ENCODE peak calls at places on chromosome 2, in five cellular contexts. One of them, this sample, is unnamed.

GRCh38 chr2:26745609-26746327 is 18.3 kb upstream of the SLC35F6 start:
- DNase-seq in ovary: peak; percentile 89
- DNase-seq in sigmoid colon: peak; percentile 90
- DNase-seq in HCT116: peak; percentile 72
- DNase-seq in transverse colon: peak; percentile 85
- DNase-seq in this sample: no peak

GRCh38 chr2:118855451-118856279 is 8.2 kb upstream of the EN1 start:
- DNase-seq in HCT116: peak; percentile 53
- DNase-seq in transverse colon: peak; percentile 81
- DNase-seq in ovary: peak; percentile 83
- DNase-seq in sigmoid colon: peak; percentile 84
- DNase-seq in this sample: peak; percentile 92

GRCh38 chr2:155250800-155251199 is 552.3 kb downstream of the KCNJ3 start:
- DNase-seq in transverse colon: no peak
- DNase-seq in ovary: no peak
- DNase-seq in HCT116: peak; percentile 44
- DNase-seq in sigmoid colon: no peak
- DNase-seq in this sample: no peak

GRCh38 chr2:239298126-239298804 is 102.6 kb downstream of the HDAC4 start:
- DNase-seq in transverse colon: peak; percentile 34
- DNase-seq in HCT116: no peak
- DNase-seq in ovary: peak; percentile 36
- DNase-seq in sigmoid colon: peak; percentile 71
- DNase-seq in this sample: no peak

GRCh38 chr2:239293450-239294430 is 107.1 kb downstream of the HDAC4 start:
- DNase-seq in transverse colon: peak; percentile 13
- DNase-seq in sigmoid colon: peak; percentile 67
- DNase-seq in HCT116: no peak
- DNase-seq in ovary: peak; percentile 34
- DNase-seq in this sample: no peak

GRCh38 chr2:169702979-169703378 is 8.7 kb downstream of the PHOSPHO2 start:
- DNase-seq in ovary: no peak
- DNase-seq in sigmoid colon: no peak
- DNase-seq in transverse colon: no peak
- DNase-seq in HCT116: no peak
- DNase-seq in this sample: no peak

GRCh38 chr2:189444322-189444721 is 3.0 kb downstream of the WDR75 start:
- DNase-seq in sigmoid colon: no peak
- DNase-seq in ovary: no peak
- DNase-seq in HCT116: no peak
- DNase-seq in transverse colon: no peak
- DNase-seq in this sample: no peak

GRCh38 chr2:170362895-170363582 is 185.1 kb downstream of the MYO3B start:
- DNase-seq in transverse colon: no peak
- DNase-seq in HCT116: no peak
- DNase-seq in ovary: no peak
- DNase-seq in sigmoid colon: no peak
- DNase-seq in this sample: no peak

GRCh38 chr2:105269426-105269825 is 27.9 kb downstream of the GPR45 start:
- DNase-seq in ovary: no peak
- DNase-seq in HCT116: no peak
- DNase-seq in transverse colon: no peak
- DNase-seq in sigmoid colon: no peak
- DNase-seq in this sample: no peak

GRCh38 chr2:86790828-86791561 is at the start of gene CD8A:
- DNase-seq in sigmoid colon: no peak
- DNase-seq in transverse colon: no peak
- DNase-seq in HCT116: no peak
- DNase-seq in ovary: no peak
- DNase-seq in this sample: no peak

GRCh38 chr2:27238976-27239375 is 21.8 kb downstream of the CAD start:
- DNase-seq in transverse colon: no peak
- DNase-seq in HCT116: no peak
- DNase-seq in sigmoid colon: no peak
- DNase-seq in ovary: no peak
- DNase-seq in this sample: no peak

GRCh38 chr2:4404363-4404762 is 701.0 kb downstream of the DCDC2C start:
- DNase-seq in HCT116: no peak
- DNase-seq in transverse colon: no peak
- DNase-seq in sigmoid colon: no peak
- DNase-seq in ovary: no peak
- DNase-seq in this sample: no peak

GRCh38 chr2:186691231-186691630 is 2.6 kb upstream of the FAM171B start:
- DNase-seq in ovary: no peak
- DNase-seq in transverse colon: no peak
- DNase-seq in sigmoid colon: no peak
- DNase-seq in HCT116: no peak
- DNase-seq in this sample: no peak

GRCh38 chr2:30649278-30649677 is 158.0 kb downstream of the CAPN13 start:
- DNase-seq in sigmoid colon: no peak
- DNase-seq in ovary: no peak
- DNase-seq in HCT116: no peak
- DNase-seq in transverse colon: no peak
- DNase-seq in this sample: no peak

GRCh38 chr2:15670469-15670868 is 78.8 kb downstream of the DDX1 start:
- DNase-seq in HCT116: no peak
- DNase-seq in transverse colon: no peak
- DNase-seq in sigmoid colon: no peak
- DNase-seq in ovary: no peak
- DNase-seq in this sample: no peak

GRCh38 chr2:239326831-239327535 is 73.8 kb downstream of the HDAC4 start:
- DNase-seq in sigmoid colon: peak; percentile 68
- DNase-seq in ovary: no peak
- DNase-seq in HCT116: no peak
- DNase-seq in transverse colon: no peak
- DNase-seq in this sample: peak; percentile 30

GRCh38 chr2:46471-47345 is at the start of gene FAM110C:
- DNase-seq in sigmoid colon: no peak
- DNase-seq in HCT116: no peak
- DNase-seq in transverse colon: peak; percentile 93
- DNase-seq in ovary: peak; percentile 85
- DNase-seq in this sample: no peak
- TF ChIP-seq POLR2A in sigmoid colon: peak; percentile 2
- TF ChIP-seq POLR2A in HCT116: no peak
- TF ChIP-seq POLR2A in transverse colon: peak; percentile 63
- TF ChIP-seq POLR2A in ovary: no peak
- TF ChIP-seq POLR2A in this sample: no peak

DNA sequence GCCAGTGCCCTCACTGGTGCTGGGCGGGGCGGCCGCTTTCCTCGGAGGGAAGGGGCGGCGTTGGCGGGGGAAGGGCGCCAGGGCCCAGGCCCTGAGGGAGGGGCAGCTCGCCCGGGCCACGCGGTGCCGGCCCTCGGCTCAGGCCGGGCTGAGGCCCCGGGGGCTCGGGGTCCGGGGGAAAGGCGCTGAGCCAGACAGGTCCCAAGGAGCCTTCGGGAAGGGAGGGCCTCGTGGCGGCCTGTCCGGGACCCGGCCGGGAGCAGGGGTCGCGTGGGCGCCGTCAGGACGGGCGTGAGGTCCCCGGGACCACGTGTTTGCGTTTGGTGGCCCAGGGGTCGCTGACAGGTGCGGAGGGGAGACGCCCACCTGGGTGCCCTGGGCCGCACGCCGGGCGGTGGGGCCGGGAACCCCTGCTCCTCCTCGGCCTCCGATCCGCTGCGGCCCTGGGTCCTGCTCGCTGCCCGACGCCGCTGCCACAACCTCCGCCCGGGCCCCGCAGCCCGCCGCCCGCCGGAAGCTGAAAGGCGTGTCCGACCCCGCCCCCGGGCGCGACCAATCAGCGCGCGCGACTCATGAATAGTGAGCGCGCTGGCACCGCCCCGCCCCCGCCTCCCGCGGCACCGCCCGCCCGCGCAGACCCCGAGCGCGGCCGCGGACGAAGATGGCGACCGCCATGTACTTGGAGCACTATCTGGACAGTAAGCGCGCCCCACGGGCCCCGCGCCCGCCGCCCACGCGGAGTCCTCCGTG is at the start of gene ING5:
- DNase-seq in ovary: peak; percentile 99
- DNase-seq in transverse colon: peak; percentile 98
- DNase-seq in sigmoid colon: peak; percentile 98
- DNase-seq in HCT116: peak; percentile 77
- DNase-seq in this sample: peak; percentile 86
- TF ChIP-seq POLR2A in ovary: peak; percentile 86
- TF ChIP-seq POLR2A in transverse colon: peak; percentile 82
- TF ChIP-seq POLR2A in sigmoid colon: peak; percentile 36
- TF ChIP-seq POLR2A in HCT116: peak; percentile 49
- TF ChIP-seq POLR2A in this sample: peak; percentile 68

GRCh38 chr2:129709956-129710598 is 269.4 kb upstream of the RAB6C start:
- DNase-seq in ovary: no peak
- DNase-seq in sigmoid colon: no peak
- DNase-seq in HCT116: no peak
- DNase-seq in transverse colon: no peak
- DNase-seq in this sample: no peak

GRCh38 chr2:129709030-129709955 is 270.2 kb upstream of the RAB6C start:
- DNase-seq in sigmoid colon: no peak
- DNase-seq in ovary: no peak
- DNase-seq in HCT116: no peak
- DNase-seq in transverse colon: no peak
- DNase-seq in this sample: no peak

GRCh38 chr2:129711816-129712420 is 267.5 kb upstream of the RAB6C start:
- DNase-seq in HCT116: no peak
- DNase-seq in sigmoid colon: no peak
- DNase-seq in transverse colon: no peak
- DNase-seq in ovary: no peak
- DNase-seq in this sample: no peak

GRCh38 chr2:129712586-129712985 is 266.9 kb upstream of the RAB6C start:
- DNase-seq in transverse colon: no peak
- DNase-seq in HCT116: no peak
- DNase-seq in sigmoid colon: no peak
- DNase-seq in ovary: no peak
- DNase-seq in this sample: no peak

GRCh38 chr2:129710670-129711495 is 268.6 kb upstream of the RAB6C start:
- DNase-seq in ovary: no peak
- DNase-seq in HCT116: no peak
- DNase-seq in transverse colon: no peak
- DNase-seq in sigmoid colon: no peak
- DNase-seq in this sample: no peak
- TF ChIP-seq POLR2A in ovary: no peak
- TF ChIP-seq POLR2A in HCT116: no peak
- TF ChIP-seq POLR2A in transverse colon: no peak
- TF ChIP-seq POLR2A in sigmoid colon: no peak
- TF ChIP-seq POLR2A in this sample: no peak

GRCh38 chr2:161238559-161239415 is 69.4 kb upstream of the PSMD14 start:
- DNase-seq in transverse colon: peak; percentile 61
- DNase-seq in ovary: peak; percentile 78
- DNase-seq in sigmoid colon: peak; percentile 82
- DNase-seq in HCT116: no peak
- DNase-seq in this sample: peak; percentile 14

GRCh38 chr2:161238264-161238558 is 70.0 kb upstream of the PSMD14 start:
- DNase-seq in sigmoid colon: no peak
- DNase-seq in ovary: no peak
- DNase-seq in transverse colon: no peak
- DNase-seq in HCT116: no peak
- DNase-seq in this sample: no peak

GRCh38 chr2:161234627-161235026 is 73.6 kb upstream of the PSMD14 start:
- DNase-seq in HCT116: no peak
- DNase-seq in sigmoid colon: no peak
- DNase-seq in transverse colon: no peak
- DNase-seq in ovary: no peak
- DNase-seq in this sample: no peak

GRCh38 chr2:161239416-161240109 is 68.7 kb upstream of the PSMD14 start:
- DNase-seq in transverse colon: no peak
- DNase-seq in sigmoid colon: no peak
- DNase-seq in ovary: peak; percentile 44
- DNase-seq in HCT116: no peak
- DNase-seq in this sample: no peak

GRCh38 chr2:161237397-161238263 is 70.6 kb upstream of the PSMD14 start:
- DNase-seq in ovary: peak; percentile 80
- DNase-seq in sigmoid colon: peak; percentile 88
- DNase-seq in HCT116: no peak
- DNase-seq in transverse colon: peak; percentile 62
- DNase-seq in this sample: peak; percentile 38
- TF ChIP-seq POLR2A in ovary: no peak
- TF ChIP-seq POLR2A in sigmoid colon: no peak
- TF ChIP-seq POLR2A in HCT116: no peak
- TF ChIP-seq POLR2A in transverse colon: no peak
- TF ChIP-seq POLR2A in this sample: no peak

DNA sequence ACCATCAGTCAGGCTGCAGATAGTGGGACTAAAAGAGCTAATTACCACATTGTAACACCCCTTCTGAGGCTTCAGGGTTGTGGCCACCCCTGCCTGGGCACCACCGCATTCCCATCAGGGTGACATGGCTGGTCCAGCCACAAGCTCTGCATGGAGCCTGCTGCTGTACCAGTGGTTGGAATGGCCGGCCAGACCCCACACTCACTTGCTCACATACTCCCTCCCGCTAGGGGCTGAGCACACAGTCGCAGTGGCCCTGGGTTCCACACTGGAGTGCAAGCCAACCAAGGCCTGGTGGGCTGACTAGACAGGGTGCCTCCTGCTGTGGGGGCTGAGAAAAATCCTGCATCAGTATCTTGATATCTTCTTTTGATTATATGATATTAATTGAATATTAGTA is 182.8 kb upstream of the STK17B start:
- DNase-seq in HCT116: no peak
- DNase-seq in ovary: no peak
- DNase-seq in transverse colon: no peak
- DNase-seq in sigmoid colon: no peak
- DNase-seq in this sample: no peak
- TF ChIP-seq POLR2A in HCT116: no peak
- TF ChIP-seq POLR2A in ovary: no peak
- TF ChIP-seq POLR2A in transverse colon: no peak
- TF ChIP-seq POLR2A in sigmoid colon: no peak
- TF ChIP-seq POLR2A in this sample: no peak

GRCh38 chr2:55693181-55694125 is at the start of gene PNPT1:
- DNase-seq in sigmoid colon: peak; percentile 95
- DNase-seq in HCT116: peak; percentile 87
- DNase-seq in ovary: peak; percentile 95
- DNase-seq in transverse colon: peak; percentile 94
- DNase-seq in this sample: peak; percentile 97
- TF ChIP-seq POLR2A in sigmoid colon: no peak
- TF ChIP-seq POLR2A in HCT116: peak; percentile 57
- TF ChIP-seq POLR2A in ovary: peak; percentile 50
- TF ChIP-seq POLR2A in transverse colon: peak; percentile 57
- TF ChIP-seq POLR2A in this sample: peak; percentile 84

DNA sequence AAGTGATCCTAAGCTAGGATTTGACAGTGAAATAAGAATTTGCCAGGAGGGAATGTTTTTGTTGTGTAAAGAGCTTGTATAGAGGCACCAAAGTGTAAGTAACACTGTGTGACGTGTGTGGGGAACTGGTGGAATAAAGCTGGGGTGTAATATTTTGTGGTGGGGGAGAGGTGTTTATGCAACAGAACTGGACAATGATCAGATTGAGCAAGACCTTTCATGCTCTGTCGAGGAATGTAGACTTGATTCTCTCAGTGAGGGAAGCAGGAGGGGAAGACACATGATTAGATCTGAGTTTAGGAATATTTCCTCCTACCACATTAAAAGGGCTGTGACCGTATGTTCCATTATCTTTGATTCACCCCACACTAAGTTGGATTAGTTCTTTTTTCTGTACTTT is 43.6 kb downstream of the EFEMP1 start:
- DNase-seq in sigmoid colon: no peak
- DNase-seq in transverse colon: no peak
- DNase-seq in ovary: no peak
- DNase-seq in HCT116: no peak
- DNase-seq in this sample: no peak
- TF ChIP-seq POLR2A in sigmoid colon: no peak
- TF ChIP-seq POLR2A in transverse colon: no peak
- TF ChIP-seq POLR2A in ovary: no peak
- TF ChIP-seq POLR2A in HCT116: no peak
- TF ChIP-seq POLR2A in this sample: no peak